ENCODE peak calls at places on chromosomes 11 and 22, in six cellular contexts. E is T follicular helper cell; M is KBM-7; N is NAMALWA; S is stimulated activated CD8-positive, alpha-beta memory T cell treated with anti-CD3 and anti-CD28 coated beads, Interleukin-7, amount 100 ng/mL, for 1 hour; X is NCI-H1092 treated with DMSO at 0.1 percent for 48 hours. K is an unnamed sample.

GRCh38 chr22:28670691-28671261 is 8.9 kb downstream of the TTC28 start:
- DNase-seq in E (no peak), M (no peak), S (no peak), N (no peak), X (no peak), K (no peak)

GRCh38 chr11:103700605-103701004 is 335.8 kb upstream of the DDI1 start:
- DNase-seq in M (no peak), X (no peak), N (no peak), S (no peak), E (no peak), K (no peak)

GRCh38 chr11:126815111-126815510 is 185.5 kb downstream of the KIRREL3 start:
- DNase-seq in X (no peak), E (no peak), M (no peak), S (no peak), N (no peak), K (no peak)

GRCh38 chr11:36304349-36304748 is 8.3 kb downstream of the PRR5L start:
- DNase-seq in X (no peak), M (no peak), E (no peak), S (no peak), N (no peak), K (no peak)

GRCh38 chr22:39943366-39943765 is 16.8 kb upstream of the TMA7B start:
- DNase-seq in X (peak), S (no peak), M (no peak), N (peak), E (no peak), K (no peak)

GRCh38 chr22:23113067-23113846 is 28.5 kb downstream of the RSPH14 start:
- DNase-seq in M (no peak), N (peak), S (no peak), E (no peak), X (peak), K (peak)

GRCh38 chr11:61792310-61793083 is at the start of the genes FEN1 and TMEM258:
- DNase-seq in S (peak), X (peak), E (peak), N (peak), M (peak), K (peak)

GRCh38 chr11:61377461-61378160 is 14.8 kb upstream of the TMEM216 start:
- DNase-seq in M (no peak), N (no peak), S (no peak), X (no peak), E (no peak), K (no peak)

GRCh38 chr22:44395116-44396005 is 82.6 kb upstream of the SHISAL1 start:
- DNase-seq in X (no peak), E (no peak), S (no peak), N (no peak), M (no peak), K (no peak)

GRCh38 chr22:49789289-49790141 is 38.2 kb downstream of the BRD1 start:
- DNase-seq in E (peak), X (no peak), S (no peak), M (peak), N (no peak), K (no peak)

GRCh38 chr11:95279921-95280861 is 49.2 kb upstream of the SESN3 start:
- DNase-seq in E (no peak), S (no peak), M (no peak), N (no peak), X (no peak), K (no peak)

GRCh38 chr11:12224537-12224893 is 114.1 kb downstream of the MICAL2 start:
- DNase-seq in M (peak), S (peak), N (no peak), E (peak), X (no peak), K (peak)

GRCh38 chr11:114440971-114441810 is 1.9 kb downstream of the REXO2 start:
- DNase-seq in N (peak), S (no peak), X (peak), E (no peak), M (no peak), K (no peak)

GRCh38 chr11:72951815-72952340 is 137.7 kb downstream of the ATG16L2 start:
- DNase-seq in M (no peak), S (no peak), N (peak), E (no peak), X (no peak), K (no peak)

GRCh38 chr11:35288311-35288710 is 131.0 kb downstream of the SLC1A2 start:
- DNase-seq in S (no peak), M (no peak), N (no peak), E (no peak), X (no peak), K (no peak)

GRCh38 chr22:38490915-38491314 is 15.2 kb downstream of the DDX17 start:
- DNase-seq in N (no peak), E (no peak), M (no peak), S (no peak), X (no peak), K (peak)

GRCh38 chr11:3773180-3773579 is 24.2 kb downstream of the NUP98 start:
- DNase-seq in M (no peak), E (no peak), S (no peak), X (no peak), N (no peak), K (no peak)

K was measured in heart left ventricle.